ENCODE peak calls at places on chromosome 7, in four cellular contexts. C is tibial nerve, D is PC-3, X is HepG2. Z is an unnamed sample.

GRCh38 chr7:77444123-77444522 is 28.0 kb upstream of the GSAP start:
- DNase-seq in X (no peak), D (no peak), C (no peak), Z (peak; percentile 59)

GRCh38 chr7:74657692-74658170 is at the start of gene GTF2I:
- DNase-seq in D (no peak), C (no peak), X (no peak), Z (no peak)

GRCh38 chr7:45685619-45686240 is 111.6 kb downstream of the ADCY1 start:
- DNase-seq in C (peak; percentile 3), X (no peak), D (no peak), Z (peak; percentile 43)

GRCh38 chr7:26434974-26435373 is 143.3 kb downstream of the SNX10 start:
- DNase-seq in D (no peak), X (no peak), C (no peak), Z (no peak)

GRCh38 chr7:22952306-22953011 is 61.5 kb downstream of the HYCC1 start:
- DNase-seq in X (no peak), C (no peak), D (no peak), Z (no peak)

GRCh38 chr7:151367304-151367703 is 25.7 kb downstream of the NUB1 start:
- DNase-seq in D (peak; percentile 10), C (no peak), X (no peak), Z (no peak)

GRCh38 chr7:92973964-92974363 is 137.6 kb upstream of the CDK6 start:
- DNase-seq in C (no peak), X (no peak), D (peak; percentile 44), Z (no peak)

GRCh38 chr7:13794581-13794980 is 194.9 kb downstream of the ETV1 start:
- DNase-seq in C (no peak), D (no peak), X (no peak), Z (no peak)

GRCh38 chr7:25726180-25726579 is 425.8 kb upstream of the NFE2L3 start:
- DNase-seq in X (no peak), C (no peak), D (no peak), Z (peak; percentile 5)

GRCh38 chr7:154484406-154484805 is 432.2 kb downstream of the DPP6 start:
- DNase-seq in C (no peak), X (no peak), D (no peak), Z (no peak)

GRCh38 chr7:80463272-80463920 is 48.5 kb downstream of the GNAT3 start:
- DNase-seq in C (no peak), D (peak; percentile 32), X (no peak), Z (no peak)

GRCh38 chr7:128796325-128796724 is 4.6 kb downstream of the CCDC136 start:
- DNase-seq in X (no peak), D (no peak), C (no peak), Z (no peak)

GRCh38 chr7:80145780-80146422 is 11.3 kb downstream of the GNAI1 start:
- DNase-seq in C (no peak), D (no peak), X (no peak), Z (no peak)

GRCh38 chr7:66537380-66537779 is 91.3 kb upstream of the KCTD7 start:
- DNase-seq in X (no peak), D (no peak), C (no peak), Z (no peak)

GRCh38 chr7:18401757-18402156 is 93.8 kb upstream of the HDAC9 start:
- DNase-seq in D (no peak), C (no peak), X (no peak), Z (no peak)

GRCh38 chr7:7564323-7564780 is 2.3 kb upstream of the MIOS start:
- DNase-seq in X (no peak), C (no peak), D (peak; percentile 94), Z (no peak)

GRCh38 chr7:55280031-55280454 is 85.1 kb upstream of the LANCL2 start:
- DNase-seq in D (peak; percentile 83), C (peak; percentile 88), X (peak; percentile 55), Z (no peak)

GRCh38 chr7:1536768-1537630 is 6.5 kb downstream of the MAFK start:
- DNase-seq in C (peak; percentile 94), X (peak; percentile 93), D (peak; percentile 97), Z (peak; percentile 93)

GRCh38 chr7:610531-611280 is 91.1 kb upstream of the PDGFA start:
- DNase-seq in C (no peak), D (no peak), X (no peak), Z (no peak)

GRCh38 chr7:114986805-114987204 is 64.9 kb downstream of the MDFIC start:
- DNase-seq in X (no peak), C (no peak), D (no peak), Z (no peak)

GRCh38 chr7:36048902-36049240 is 104.2 kb upstream of the EEPD1 start:
- DNase-seq in X (no peak), D (peak; percentile 24), C (no peak), Z (no peak)

GRCh38 chr7:85529831-85530230 is 343.0 kb upstream of the SEMA3D start:
- DNase-seq in D (no peak), X (no peak), C (no peak), Z (no peak)

GRCh38 chr7:106282374-106282773 is 2.4 kb downstream of the NAMPT start:
- DNase-seq in D (no peak), C (no peak), X (peak; percentile 20), Z (no peak)

GRCh38 chr7:919924-920341 is 34.5 kb downstream of the ADAP1 start:
- DNase-seq in D (no peak), C (no peak), X (no peak), Z (no peak)

GRCh38 chr7:88401009-88401623 is 94.4 kb upstream of the STEAP4 start:
- DNase-seq in C (no peak), D (peak; percentile 51), X (peak; percentile 14), Z (no peak)

GRCh38 chr7:116577320-116577871 is 52.6 kb downstream of the CAV1 start:
- DNase-seq in D (no peak), C (no peak), X (no peak), Z (no peak)

GRCh38 chr7:50641442-50642405 is 76.5 kb upstream of the DDC start:
- DNase-seq in D (no peak), C (no peak), X (peak; percentile 18), Z (no peak)
- TF ChIP-seq CTCF in D (no peak), C (no peak), X (peak; percentile 66), Z (peak; percentile 8)

GRCh38 chr7:158127241-158127640 is 460.4 kb downstream of the PTPRN2 start:
- DNase-seq in X (no peak), D (no peak), C (no peak), Z (no peak)

GRCh38 chr7:158128572-158128971 is 459.1 kb downstream of the PTPRN2 start:
- DNase-seq in D (no peak), C (no peak), X (no peak), Z (no peak)

GRCh38 chr7:158133057-158133456 is 454.6 kb downstream of the PTPRN2 start:
- DNase-seq in D (no peak), C (no peak), X (no peak), Z (no peak)

GRCh38 chr7:158129037-158130022 is 458.3 kb downstream of the PTPRN2 start:
- DNase-seq in C (no peak), X (no peak), D (no peak), Z (no peak)

DNA sequence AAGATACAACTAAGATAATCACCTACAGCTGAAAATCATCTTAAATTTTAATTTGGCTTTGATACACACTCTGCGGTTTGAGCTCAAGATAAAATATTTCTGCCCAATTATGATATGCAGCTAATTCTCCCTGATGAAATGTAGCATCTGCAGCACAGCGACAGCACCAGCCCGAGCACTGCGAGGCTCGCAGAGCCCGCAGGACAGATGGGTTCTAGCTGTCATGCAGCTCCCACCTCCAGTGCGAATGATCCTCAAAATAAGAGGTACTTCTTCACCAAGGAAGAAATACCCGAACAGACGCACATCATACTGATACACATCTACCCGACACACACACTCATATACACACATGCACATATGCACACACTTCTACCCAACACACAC is 457.6 kb downstream of the PTPRN2 start:
- DNase-seq in D (no peak), X (no peak), C (no peak), Z (no peak)
- H3K9me3 ChIP-seq in D (peaks cover 8% of the 10 kb centered on the region), X (no peaks in the 10 kb centered on the region), C (peaks cover 23% of the 10 kb centered on the region), Z (no peaks in the 10 kb centered on the region)

GRCh38 chr7:37491919-37492694 is 43.4 kb upstream of the ELMO1 start:
- DNase-seq in D (no peak), C (no peak), X (no peak), Z (no peak)
- TF ChIP-seq CTCF in D (no peak), C (no peak), X (peak; percentile 30), Z (no peak)

DNA sequence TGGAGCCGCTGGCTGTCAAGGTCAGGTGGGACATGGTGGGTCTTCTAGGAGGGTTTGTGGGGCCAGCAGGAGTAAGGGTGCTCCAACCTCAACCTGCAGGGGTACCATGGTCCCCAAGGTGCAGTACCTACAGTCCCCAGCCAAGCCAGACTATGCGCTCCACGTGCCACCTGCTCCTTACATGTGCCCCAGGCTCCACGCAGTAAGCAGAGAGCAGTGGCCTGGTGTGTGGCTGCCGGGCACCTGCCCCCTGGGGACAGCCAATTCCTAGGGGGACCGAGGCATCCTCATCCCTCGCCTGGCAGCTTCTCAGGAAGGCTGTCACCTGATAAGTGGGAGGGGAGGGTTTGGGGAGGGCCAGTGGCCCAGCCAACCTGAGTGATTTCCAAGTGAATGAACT is 11.7 kb upstream of the ZNF716 start:
- DNase-seq in C (no peak), X (no peak), D (no peak), Z (no peak)
- H3K9me3 ChIP-seq in C (peaks cover 48% of the 10 kb centered on the region), X (peaks cover 78% of the 10 kb centered on the region), D (peaks cover 6% of the 10 kb centered on the region), Z (peaks cover 3% of the 10 kb centered on the region)

DNA sequence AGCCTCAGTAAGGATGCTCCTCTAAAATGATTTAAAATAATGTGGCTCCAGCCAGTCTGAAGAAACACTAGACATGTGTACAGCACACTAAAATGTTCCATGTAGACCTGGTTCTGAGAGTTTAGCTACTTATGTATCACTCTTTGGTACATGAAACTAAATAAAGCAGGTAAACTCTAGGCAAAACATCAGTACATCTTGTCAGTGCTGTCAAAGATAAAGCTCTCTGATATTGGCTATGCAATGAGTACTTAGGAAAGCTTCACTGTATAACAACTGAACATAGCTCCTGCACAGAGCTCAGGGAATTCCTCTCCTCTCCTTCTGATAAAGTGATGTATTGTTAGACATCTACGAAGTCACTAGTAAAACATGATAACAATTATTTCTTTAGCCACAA is 3.5 kb downstream of the LRRN3 start:
- DNase-seq in C (no peak), X (no peak), D (no peak), Z (no peak)
- TF ChIP-seq CTCF in C (no peak), X (no peak), D (no peak), Z (no peak)

Z was measured in upper lobe of left lung.